ENCODE peak calls at places on chromosomes 13 and 19, in ten cellular contexts. One of them, this sample, is unnamed.

GRCh38 chr13:50842711-50843255 is 709 bp downstream of the DLEU7 start:
- DNase-seq in lower lobe of right lung: no peak
- DNase-seq in activated CD4-positive, alpha-beta T cell treated with anti-CD3 and anti-CD28 coated beads for 1 hour: no peak
- DNase-seq in NCI-H1092: no peak
- DNase-seq in hippocampal formation: no peak
- DNase-seq in GM04504: no peak
- DNase-seq in activated T-helper 1 cell treated with anti-CD3 and anti-CD28 coated beads, Interleukin-2, amount 50 U/mL, for 16 hours: no peak
- DNase-seq in natural killer cell treated with Interleukin-12 subunit alpha and Interleukin-12 subunit beta and Interleukin-15 and Interleukin-18, amount 100 ng/mL, for 72 hours: no peak
- DNase-seq in omental fat pad: no peak
- DNase-seq in cerebellum: peak
- DNase-seq in this sample: no peak

GRCh38 chr13:113182046-113182445 is 23.6 kb downstream of the PROZ start:
- DNase-seq in lower lobe of right lung: no peak
- DNase-seq in activated CD4-positive, alpha-beta T cell treated with anti-CD3 and anti-CD28 coated beads for 1 hour: no peak
- DNase-seq in NCI-H1092: no peak
- DNase-seq in hippocampal formation: no peak
- DNase-seq in GM04504: no peak
- DNase-seq in activated T-helper 1 cell treated with anti-CD3 and anti-CD28 coated beads, Interleukin-2, amount 50 U/mL, for 16 hours: no peak
- DNase-seq in natural killer cell treated with Interleukin-12 subunit alpha and Interleukin-12 subunit beta and Interleukin-15 and Interleukin-18, amount 100 ng/mL, for 72 hours: no peak
- DNase-seq in omental fat pad: no peak
- DNase-seq in cerebellum: no peak
- DNase-seq in this sample: no peak

GRCh38 chr19:52716578-52716977 is 18.3 kb downstream of the ZNF611 start:
- DNase-seq in lower lobe of right lung: no peak
- DNase-seq in activated CD4-positive, alpha-beta T cell treated with anti-CD3 and anti-CD28 coated beads for 1 hour: no peak
- DNase-seq in NCI-H1092: no peak
- DNase-seq in hippocampal formation: no peak
- DNase-seq in GM04504: no peak
- DNase-seq in activated T-helper 1 cell treated with anti-CD3 and anti-CD28 coated beads, Interleukin-2, amount 50 U/mL, for 16 hours: no peak
- DNase-seq in natural killer cell treated with Interleukin-12 subunit alpha and Interleukin-12 subunit beta and Interleukin-15 and Interleukin-18, amount 100 ng/mL, for 72 hours: no peak
- DNase-seq in omental fat pad: no peak
- DNase-seq in cerebellum: no peak
- DNase-seq in this sample: no peak

GRCh38 chr13:73894995-73895571 is 239.1 kb downstream of the KLF12 start:
- DNase-seq in lower lobe of right lung: no peak
- DNase-seq in activated CD4-positive, alpha-beta T cell treated with anti-CD3 and anti-CD28 coated beads for 1 hour: no peak
- DNase-seq in NCI-H1092: no peak
- DNase-seq in hippocampal formation: no peak
- DNase-seq in GM04504: no peak
- DNase-seq in activated T-helper 1 cell treated with anti-CD3 and anti-CD28 coated beads, Interleukin-2, amount 50 U/mL, for 16 hours: no peak
- DNase-seq in natural killer cell treated with Interleukin-12 subunit alpha and Interleukin-12 subunit beta and Interleukin-15 and Interleukin-18, amount 100 ng/mL, for 72 hours: no peak
- DNase-seq in omental fat pad: no peak
- DNase-seq in cerebellum: no peak
- DNase-seq in this sample: no peak

GRCh38 chr19:11382898-11383705 is 1.0 kb downstream of the EPOR start:
- DNase-seq in lower lobe of right lung: peak
- DNase-seq in activated CD4-positive, alpha-beta T cell treated with anti-CD3 and anti-CD28 coated beads for 1 hour: no peak
- DNase-seq in NCI-H1092: no peak
- DNase-seq in hippocampal formation: no peak
- DNase-seq in GM04504: no peak
- DNase-seq in activated T-helper 1 cell treated with anti-CD3 and anti-CD28 coated beads, Interleukin-2, amount 50 U/mL, for 16 hours: no peak
- DNase-seq in natural killer cell treated with Interleukin-12 subunit alpha and Interleukin-12 subunit beta and Interleukin-15 and Interleukin-18, amount 100 ng/mL, for 72 hours: no peak
- DNase-seq in omental fat pad: no peak
- DNase-seq in cerebellum: no peak
- DNase-seq in this sample: peak

GRCh38 chr13:40464349-40464748 is 202.1 kb downstream of the FOXO1 start:
- DNase-seq in lower lobe of right lung: no peak
- DNase-seq in activated CD4-positive, alpha-beta T cell treated with anti-CD3 and anti-CD28 coated beads for 1 hour: no peak
- DNase-seq in NCI-H1092: peak
- DNase-seq in hippocampal formation: no peak
- DNase-seq in GM04504: no peak
- DNase-seq in activated T-helper 1 cell treated with anti-CD3 and anti-CD28 coated beads, Interleukin-2, amount 50 U/mL, for 16 hours: no peak
- DNase-seq in natural killer cell treated with Interleukin-12 subunit alpha and Interleukin-12 subunit beta and Interleukin-15 and Interleukin-18, amount 100 ng/mL, for 72 hours: no peak
- DNase-seq in omental fat pad: no peak
- DNase-seq in cerebellum: no peak
- DNase-seq in this sample: peak

GRCh38 chr13:35866801-35867200 is 264.4 kb downstream of the DCLK1 start:
- DNase-seq in lower lobe of right lung: no peak
- DNase-seq in activated CD4-positive, alpha-beta T cell treated with anti-CD3 and anti-CD28 coated beads for 1 hour: no peak
- DNase-seq in NCI-H1092: no peak
- DNase-seq in hippocampal formation: no peak
- DNase-seq in GM04504: no peak
- DNase-seq in activated T-helper 1 cell treated with anti-CD3 and anti-CD28 coated beads, Interleukin-2, amount 50 U/mL, for 16 hours: no peak
- DNase-seq in natural killer cell treated with Interleukin-12 subunit alpha and Interleukin-12 subunit beta and Interleukin-15 and Interleukin-18, amount 100 ng/mL, for 72 hours: no peak
- DNase-seq in omental fat pad: no peak
- DNase-seq in cerebellum: no peak
- DNase-seq in this sample: no peak

GRCh38 chr13:99677388-99677951 is 176.2 kb downstream of the TM9SF2 start:
- DNase-seq in lower lobe of right lung: no peak
- DNase-seq in activated CD4-positive, alpha-beta T cell treated with anti-CD3 and anti-CD28 coated beads for 1 hour: no peak
- DNase-seq in NCI-H1092: peak
- DNase-seq in hippocampal formation: no peak
- DNase-seq in GM04504: no peak
- DNase-seq in activated T-helper 1 cell treated with anti-CD3 and anti-CD28 coated beads, Interleukin-2, amount 50 U/mL, for 16 hours: no peak
- DNase-seq in natural killer cell treated with Interleukin-12 subunit alpha and Interleukin-12 subunit beta and Interleukin-15 and Interleukin-18, amount 100 ng/mL, for 72 hours: no peak
- DNase-seq in omental fat pad: no peak
- DNase-seq in cerebellum: no peak
- DNase-seq in this sample: peak

GRCh38 chr19:1126984-1127760 is 23.4 kb downstream of the GPX4 start:
- DNase-seq in lower lobe of right lung: peak
- DNase-seq in activated CD4-positive, alpha-beta T cell treated with anti-CD3 and anti-CD28 coated beads for 1 hour: no peak
- DNase-seq in NCI-H1092: no peak
- DNase-seq in hippocampal formation: no peak
- DNase-seq in GM04504: no peak
- DNase-seq in activated T-helper 1 cell treated with anti-CD3 and anti-CD28 coated beads, Interleukin-2, amount 50 U/mL, for 16 hours: no peak
- DNase-seq in natural killer cell treated with Interleukin-12 subunit alpha and Interleukin-12 subunit beta and Interleukin-15 and Interleukin-18, amount 100 ng/mL, for 72 hours: no peak
- DNase-seq in omental fat pad: no peak
- DNase-seq in cerebellum: no peak
- DNase-seq in this sample: no peak

GRCh38 chr19:30895946-30896345 is 453.3 kb downstream of the TSHZ3 start:
- DNase-seq in lower lobe of right lung: no peak
- DNase-seq in activated CD4-positive, alpha-beta T cell treated with anti-CD3 and anti-CD28 coated beads for 1 hour: no peak
- DNase-seq in NCI-H1092: no peak
- DNase-seq in hippocampal formation: no peak
- DNase-seq in GM04504: no peak
- DNase-seq in activated T-helper 1 cell treated with anti-CD3 and anti-CD28 coated beads, Interleukin-2, amount 50 U/mL, for 16 hours: no peak
- DNase-seq in natural killer cell treated with Interleukin-12 subunit alpha and Interleukin-12 subunit beta and Interleukin-15 and Interleukin-18, amount 100 ng/mL, for 72 hours: no peak
- DNase-seq in omental fat pad: no peak
- DNase-seq in cerebellum: no peak
- DNase-seq in this sample: no peak

GRCh38 chr13:26956532-26957142 is 196.1 kb upstream of the GPR12 start:
- DNase-seq in lower lobe of right lung: no peak
- DNase-seq in activated CD4-positive, alpha-beta T cell treated with anti-CD3 and anti-CD28 coated beads for 1 hour: no peak
- DNase-seq in NCI-H1092: no peak
- DNase-seq in hippocampal formation: no peak
- DNase-seq in GM04504: no peak
- DNase-seq in activated T-helper 1 cell treated with anti-CD3 and anti-CD28 coated beads, Interleukin-2, amount 50 U/mL, for 16 hours: no peak
- DNase-seq in natural killer cell treated with Interleukin-12 subunit alpha and Interleukin-12 subunit beta and Interleukin-15 and Interleukin-18, amount 100 ng/mL, for 72 hours: no peak
- DNase-seq in omental fat pad: no peak
- DNase-seq in cerebellum: no peak
- DNase-seq in this sample: no peak

GRCh38 chr13:43285891-43286602 is 262.7 kb downstream of the DNAJC15 start:
- DNase-seq in lower lobe of right lung: no peak
- DNase-seq in activated CD4-positive, alpha-beta T cell treated with anti-CD3 and anti-CD28 coated beads for 1 hour: no peak
- DNase-seq in NCI-H1092: peak
- DNase-seq in hippocampal formation: no peak
- DNase-seq in GM04504: no peak
- DNase-seq in activated T-helper 1 cell treated with anti-CD3 and anti-CD28 coated beads, Interleukin-2, amount 50 U/mL, for 16 hours: no peak
- DNase-seq in natural killer cell treated with Interleukin-12 subunit alpha and Interleukin-12 subunit beta and Interleukin-15 and Interleukin-18, amount 100 ng/mL, for 72 hours: no peak
- DNase-seq in omental fat pad: no peak
- DNase-seq in cerebellum: peak
- DNase-seq in this sample: peak

GRCh38 chr13:76189882-76190519 is 553.9 kb downstream of the LMO7 start:
- DNase-seq in lower lobe of right lung: no peak
- DNase-seq in activated CD4-positive, alpha-beta T cell treated with anti-CD3 and anti-CD28 coated beads for 1 hour: no peak
- DNase-seq in NCI-H1092: no peak
- DNase-seq in hippocampal formation: no peak
- DNase-seq in GM04504: no peak
- DNase-seq in activated T-helper 1 cell treated with anti-CD3 and anti-CD28 coated beads, Interleukin-2, amount 50 U/mL, for 16 hours: no peak
- DNase-seq in natural killer cell treated with Interleukin-12 subunit alpha and Interleukin-12 subunit beta and Interleukin-15 and Interleukin-18, amount 100 ng/mL, for 72 hours: no peak
- DNase-seq in omental fat pad: no peak
- DNase-seq in cerebellum: no peak
- DNase-seq in this sample: no peak

GRCh38 chr19:4967738-4968461 is 1.0 kb upstream of the KDM4B start:
- DNase-seq in lower lobe of right lung: no peak
- DNase-seq in activated CD4-positive, alpha-beta T cell treated with anti-CD3 and anti-CD28 coated beads for 1 hour: no peak
- DNase-seq in NCI-H1092: no peak
- DNase-seq in hippocampal formation: no peak
- DNase-seq in GM04504: no peak
- DNase-seq in activated T-helper 1 cell treated with anti-CD3 and anti-CD28 coated beads, Interleukin-2, amount 50 U/mL, for 16 hours: no peak
- DNase-seq in natural killer cell treated with Interleukin-12 subunit alpha and Interleukin-12 subunit beta and Interleukin-15 and Interleukin-18, amount 100 ng/mL, for 72 hours: peak
- DNase-seq in omental fat pad: no peak
- DNase-seq in cerebellum: no peak
- DNase-seq in this sample: no peak

GRCh38 chr13:99922631-99923404 is 48.7 kb downstream of the ZIC5 start:
- DNase-seq in lower lobe of right lung: no peak
- DNase-seq in activated CD4-positive, alpha-beta T cell treated with anti-CD3 and anti-CD28 coated beads for 1 hour: no peak
- DNase-seq in NCI-H1092: no peak
- DNase-seq in hippocampal formation: no peak
- DNase-seq in GM04504: no peak
- DNase-seq in activated T-helper 1 cell treated with anti-CD3 and anti-CD28 coated beads, Interleukin-2, amount 50 U/mL, for 16 hours: no peak
- DNase-seq in natural killer cell treated with Interleukin-12 subunit alpha and Interleukin-12 subunit beta and Interleukin-15 and Interleukin-18, amount 100 ng/mL, for 72 hours: no peak
- DNase-seq in omental fat pad: no peak
- DNase-seq in cerebellum: peak
- DNase-seq in this sample: peak

GRCh38 chr13:42279080-42279479 is 7.1 kb downstream of the AKAP11 start:
- DNase-seq in lower lobe of right lung: no peak
- DNase-seq in activated CD4-positive, alpha-beta T cell treated with anti-CD3 and anti-CD28 coated beads for 1 hour: no peak
- DNase-seq in NCI-H1092: no peak
- DNase-seq in hippocampal formation: no peak
- DNase-seq in GM04504: no peak
- DNase-seq in activated T-helper 1 cell treated with anti-CD3 and anti-CD28 coated beads, Interleukin-2, amount 50 U/mL, for 16 hours: no peak
- DNase-seq in natural killer cell treated with Interleukin-12 subunit alpha and Interleukin-12 subunit beta and Interleukin-15 and Interleukin-18, amount 100 ng/mL, for 72 hours: no peak
- DNase-seq in omental fat pad: no peak
- DNase-seq in cerebellum: no peak
- DNase-seq in this sample: no peak

GRCh38 chr13:80337011-80337688 is 3.8 kb downstream of the SPRY2 start:
- DNase-seq in lower lobe of right lung: no peak
- DNase-seq in activated CD4-positive, alpha-beta T cell treated with anti-CD3 and anti-CD28 coated beads for 1 hour: no peak
- DNase-seq in NCI-H1092: no peak
- DNase-seq in hippocampal formation: peak
- DNase-seq in GM04504: no peak
- DNase-seq in activated T-helper 1 cell treated with anti-CD3 and anti-CD28 coated beads, Interleukin-2, amount 50 U/mL, for 16 hours: no peak
- DNase-seq in natural killer cell treated with Interleukin-12 subunit alpha and Interleukin-12 subunit beta and Interleukin-15 and Interleukin-18, amount 100 ng/mL, for 72 hours: no peak
- DNase-seq in omental fat pad: no peak
- DNase-seq in cerebellum: peak
- DNase-seq in this sample: no peak

GRCh38 chr19:48480151-48480475 is 10.9 kb downstream of the CYTH2 start:
- DNase-seq in lower lobe of right lung: peak
- DNase-seq in activated CD4-positive, alpha-beta T cell treated with anti-CD3 and anti-CD28 coated beads for 1 hour: no peak
- DNase-seq in NCI-H1092: no peak
- DNase-seq in hippocampal formation: peak
- DNase-seq in GM04504: no peak
- DNase-seq in activated T-helper 1 cell treated with anti-CD3 and anti-CD28 coated beads, Interleukin-2, amount 50 U/mL, for 16 hours: no peak
- DNase-seq in natural killer cell treated with Interleukin-12 subunit alpha and Interleukin-12 subunit beta and Interleukin-15 and Interleukin-18, amount 100 ng/mL, for 72 hours: no peak
- DNase-seq in omental fat pad: no peak
- DNase-seq in cerebellum: peak
- DNase-seq in this sample: no peak

GRCh38 chr19:1651061-1651547 is 1.3 kb downstream of the TCF3 start:
- DNase-seq in lower lobe of right lung: no peak
- DNase-seq in activated CD4-positive, alpha-beta T cell treated with anti-CD3 and anti-CD28 coated beads for 1 hour: peak
- DNase-seq in NCI-H1092: no peak
- DNase-seq in hippocampal formation: no peak
- DNase-seq in GM04504: no peak
- DNase-seq in activated T-helper 1 cell treated with anti-CD3 and anti-CD28 coated beads, Interleukin-2, amount 50 U/mL, for 16 hours: peak
- DNase-seq in natural killer cell treated with Interleukin-12 subunit alpha and Interleukin-12 subunit beta and Interleukin-15 and Interleukin-18, amount 100 ng/mL, for 72 hours: peak
- DNase-seq in omental fat pad: no peak
- DNase-seq in cerebellum: no peak
- DNase-seq in this sample: no peak

GRCh38 chr13:94481966-94482365 is 2.5 kb upstream of the DCT start:
- DNase-seq in lower lobe of right lung: no peak
- DNase-seq in activated CD4-positive, alpha-beta T cell treated with anti-CD3 and anti-CD28 coated beads for 1 hour: no peak
- DNase-seq in NCI-H1092: no peak
- DNase-seq in hippocampal formation: no peak
- DNase-seq in GM04504: peak
- DNase-seq in activated T-helper 1 cell treated with anti-CD3 and anti-CD28 coated beads, Interleukin-2, amount 50 U/mL, for 16 hours: no peak
- DNase-seq in natural killer cell treated with Interleukin-12 subunit alpha and Interleukin-12 subunit beta and Interleukin-15 and Interleukin-18, amount 100 ng/mL, for 72 hours: no peak
- DNase-seq in omental fat pad: no peak
- DNase-seq in cerebellum: no peak
- DNase-seq in this sample: no peak

GRCh38 chr13:40777166-40777956 is 6.4 kb upstream of the MRPS31 start:
- DNase-seq in lower lobe of right lung: no peak
- DNase-seq in activated CD4-positive, alpha-beta T cell treated with anti-CD3 and anti-CD28 coated beads for 1 hour: no peak
- DNase-seq in NCI-H1092: peak
- DNase-seq in hippocampal formation: peak
- DNase-seq in GM04504: no peak
- DNase-seq in activated T-helper 1 cell treated with anti-CD3 and anti-CD28 coated beads, Interleukin-2, amount 50 U/mL, for 16 hours: peak
- DNase-seq in natural killer cell treated with Interleukin-12 subunit alpha and Interleukin-12 subunit beta and Interleukin-15 and Interleukin-18, amount 100 ng/mL, for 72 hours: peak
- DNase-seq in omental fat pad: no peak
- DNase-seq in cerebellum: peak
- DNase-seq in this sample: peak

GRCh38 chr19:32622002-32622401 is 41.0 kb downstream of the PDCD5 start:
- DNase-seq in lower lobe of right lung: no peak
- DNase-seq in activated CD4-positive, alpha-beta T cell treated with anti-CD3 and anti-CD28 coated beads for 1 hour: no peak
- DNase-seq in NCI-H1092: no peak
- DNase-seq in hippocampal formation: no peak
- DNase-seq in GM04504: no peak
- DNase-seq in activated T-helper 1 cell treated with anti-CD3 and anti-CD28 coated beads, Interleukin-2, amount 50 U/mL, for 16 hours: no peak
- DNase-seq in natural killer cell treated with Interleukin-12 subunit alpha and Interleukin-12 subunit beta and Interleukin-15 and Interleukin-18, amount 100 ng/mL, for 72 hours: no peak
- DNase-seq in omental fat pad: no peak
- DNase-seq in cerebellum: no peak
- DNase-seq in this sample: no peak

GRCh38 chr19:52231154-52231565 is 38.2 kb upstream of the ZNF766 start:
- DNase-seq in lower lobe of right lung: no peak
- DNase-seq in activated CD4-positive, alpha-beta T cell treated with anti-CD3 and anti-CD28 coated beads for 1 hour: no peak
- DNase-seq in NCI-H1092: no peak
- DNase-seq in hippocampal formation: no peak
- DNase-seq in GM04504: no peak
- DNase-seq in activated T-helper 1 cell treated with anti-CD3 and anti-CD28 coated beads, Interleukin-2, amount 50 U/mL, for 16 hours: no peak
- DNase-seq in natural killer cell treated with Interleukin-12 subunit alpha and Interleukin-12 subunit beta and Interleukin-15 and Interleukin-18, amount 100 ng/mL, for 72 hours: no peak
- DNase-seq in omental fat pad: no peak
- DNase-seq in cerebellum: no peak
- DNase-seq in this sample: no peak

GRCh38 chr13:65855276-65855675 is 1374.9 kb downstream of the PCDH9 start:
- DNase-seq in lower lobe of right lung: no peak
- DNase-seq in activated CD4-positive, alpha-beta T cell treated with anti-CD3 and anti-CD28 coated beads for 1 hour: no peak
- DNase-seq in NCI-H1092: no peak
- DNase-seq in hippocampal formation: no peak
- DNase-seq in GM04504: no peak
- DNase-seq in activated T-helper 1 cell treated with anti-CD3 and anti-CD28 coated beads, Interleukin-2, amount 50 U/mL, for 16 hours: no peak
- DNase-seq in natural killer cell treated with Interleukin-12 subunit alpha and Interleukin-12 subunit beta and Interleukin-15 and Interleukin-18, amount 100 ng/mL, for 72 hours: no peak
- DNase-seq in omental fat pad: no peak
- DNase-seq in cerebellum: no peak
- DNase-seq in this sample: no peak

GRCh38 chr13:40109324-40109958 is 454.0 kb downstream of the COG6 start:
- DNase-seq in lower lobe of right lung: no peak
- DNase-seq in activated CD4-positive, alpha-beta T cell treated with anti-CD3 and anti-CD28 coated beads for 1 hour: no peak
- DNase-seq in NCI-H1092: no peak
- DNase-seq in hippocampal formation: no peak
- DNase-seq in GM04504: peak
- DNase-seq in activated T-helper 1 cell treated with anti-CD3 and anti-CD28 coated beads, Interleukin-2, amount 50 U/mL, for 16 hours: no peak
- DNase-seq in natural killer cell treated with Interleukin-12 subunit alpha and Interleukin-12 subunit beta and Interleukin-15 and Interleukin-18, amount 100 ng/mL, for 72 hours: no peak
- DNase-seq in omental fat pad: no peak
- DNase-seq in cerebellum: no peak
- DNase-seq in this sample: no peak

GRCh38 chr13:46062190-46062589 is 9.6 kb upstream of the ZC3H13 start:
- DNase-seq in lower lobe of right lung: no peak
- DNase-seq in activated CD4-positive, alpha-beta T cell treated with anti-CD3 and anti-CD28 coated beads for 1 hour: no peak
- DNase-seq in NCI-H1092: no peak
- DNase-seq in hippocampal formation: no peak
- DNase-seq in GM04504: no peak
- DNase-seq in activated T-helper 1 cell treated with anti-CD3 and anti-CD28 coated beads, Interleukin-2, amount 50 U/mL, for 16 hours: no peak
- DNase-seq in natural killer cell treated with Interleukin-12 subunit alpha and Interleukin-12 subunit beta and Interleukin-15 and Interleukin-18, amount 100 ng/mL, for 72 hours: no peak
- DNase-seq in omental fat pad: no peak
- DNase-seq in cerebellum: no peak
- DNase-seq in this sample: no peak

GRCh38 chr19:16778796-16779411 is 50.3 kb upstream of the SIN3B start:
- DNase-seq in lower lobe of right lung: peak
- DNase-seq in activated CD4-positive, alpha-beta T cell treated with anti-CD3 and anti-CD28 coated beads for 1 hour: peak
- DNase-seq in NCI-H1092: peak
- DNase-seq in hippocampal formation: no peak
- DNase-seq in GM04504: peak
- DNase-seq in activated T-helper 1 cell treated with anti-CD3 and anti-CD28 coated beads, Interleukin-2, amount 50 U/mL, for 16 hours: no peak
- DNase-seq in natural killer cell treated with Interleukin-12 subunit alpha and Interleukin-12 subunit beta and Interleukin-15 and Interleukin-18, amount 100 ng/mL, for 72 hours: no peak
- DNase-seq in omental fat pad: no peak
- DNase-seq in cerebellum: peak
- DNase-seq in this sample: peak

GRCh38 chr13:37526710-37527446 is 71.7 kb downstream of the POSTN start:
- DNase-seq in lower lobe of right lung: no peak
- DNase-seq in activated CD4-positive, alpha-beta T cell treated with anti-CD3 and anti-CD28 coated beads for 1 hour: no peak
- DNase-seq in NCI-H1092: no peak
- DNase-seq in hippocampal formation: no peak
- DNase-seq in GM04504: peak
- DNase-seq in activated T-helper 1 cell treated with anti-CD3 and anti-CD28 coated beads, Interleukin-2, amount 50 U/mL, for 16 hours: no peak
- DNase-seq in natural killer cell treated with Interleukin-12 subunit alpha and Interleukin-12 subunit beta and Interleukin-15 and Interleukin-18, amount 100 ng/mL, for 72 hours: no peak
- DNase-seq in omental fat pad: no peak
- DNase-seq in cerebellum: no peak
- DNase-seq in this sample: no peak

This sample was measured in COR-L47.